ENCODE peak calls at places on chromosome 4, in five cellular contexts. B is ovary; Z is adrenal gland; E is WERI-Rb-1; V is CD8-positive, alpha-beta T cell. K is an unnamed sample.

GRCh38 chr4:88283661-88284377 is 542 bp downstream of the PPM1K start:
- DNase-seq in B (peak; percentile 80), Z (peak; percentile 71), E (peak; percentile 65), V (peak; percentile 80), K (peak; percentile 67)

GRCh38 chr4:138330531-138330930 is 88.4 kb upstream of the SLC7A11 start:
- DNase-seq in B (no peak), Z (no peak), E (no peak), V (no peak), K (no peak)

GRCh38 chr4:84920591-84920990 is 45.9 kb downstream of the WDFY3 start:
- DNase-seq in B (no peak), Z (no peak), E (no peak), V (no peak), K (no peak)

GRCh38 chr4:128285085-128286023 is 2.3 kb downstream of the PGRMC2 start:
- DNase-seq in B (no peak), Z (no peak), E (no peak), V (no peak), K (no peak)

GRCh38 chr4:118076958-118077766 is 42.9 kb downstream of the NDST3 start:
- DNase-seq in B (no peak), Z (peak; percentile 20), E (peak; percentile 71), V (no peak), K (no peak)

GRCh38 chr4:83174844-83175414 is 60.4 kb upstream of the PLAC8 start:
- DNase-seq in B (no peak), Z (no peak), E (no peak), V (no peak), K (no peak)

GRCh38 chr4:141851246-141851891 is 215.0 kb downstream of the IL15 start:
- DNase-seq in B (no peak), Z (no peak), E (peak; percentile 16), V (no peak), K (no peak)

GRCh38 chr4:147078875-147079658 is 133.4 kb upstream of the TTC29 start:
- DNase-seq in B (peak; percentile 28), Z (peak; percentile 40), E (no peak), V (no peak), K (no peak)

DNA sequence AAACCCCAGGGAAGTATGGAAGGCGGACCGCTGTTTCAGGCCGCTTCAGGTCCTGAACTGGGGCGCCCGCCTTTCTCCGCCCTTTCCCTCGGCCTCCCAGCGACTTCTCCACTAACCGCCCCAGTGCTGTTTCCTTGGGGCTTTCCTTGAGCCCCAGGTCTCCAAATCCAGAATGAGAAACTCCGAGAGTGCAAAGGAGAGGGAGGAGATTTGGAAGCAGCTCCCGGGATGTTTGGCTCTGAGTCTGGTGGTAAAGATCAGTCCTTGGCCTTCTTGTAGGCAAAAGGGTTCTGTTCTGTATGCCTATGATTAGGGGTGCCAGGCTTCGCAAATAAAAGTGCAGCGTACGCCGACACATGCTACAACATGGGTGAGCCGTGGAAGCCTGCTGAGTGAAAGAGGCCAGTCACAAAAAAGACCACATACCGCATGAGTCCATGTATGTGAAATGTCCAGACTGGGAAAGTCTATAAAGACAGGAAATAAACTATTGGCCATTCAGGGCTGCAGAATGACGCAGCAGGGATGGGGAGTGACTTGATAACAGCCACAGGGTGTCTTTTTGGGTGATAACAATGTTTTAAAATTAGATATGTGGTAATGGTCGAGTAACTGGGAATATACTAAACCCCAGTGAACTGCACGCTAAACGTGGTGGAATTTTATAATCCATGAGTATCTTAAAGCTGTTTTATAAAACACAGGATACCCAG is 99.8 kb downstream of the TRAPPC11 start:
- DNase-seq in B (no peak), Z (no peak), E (no peak), V (no peak), K (no peak)
- H3K4me3 ChIP-seq in B (no peak overlapping the region), Z (no peak overlapping the region), E (no peak overlapping the region), V (no peak overlapping the region), K (no peak overlapping the region)

DNA sequence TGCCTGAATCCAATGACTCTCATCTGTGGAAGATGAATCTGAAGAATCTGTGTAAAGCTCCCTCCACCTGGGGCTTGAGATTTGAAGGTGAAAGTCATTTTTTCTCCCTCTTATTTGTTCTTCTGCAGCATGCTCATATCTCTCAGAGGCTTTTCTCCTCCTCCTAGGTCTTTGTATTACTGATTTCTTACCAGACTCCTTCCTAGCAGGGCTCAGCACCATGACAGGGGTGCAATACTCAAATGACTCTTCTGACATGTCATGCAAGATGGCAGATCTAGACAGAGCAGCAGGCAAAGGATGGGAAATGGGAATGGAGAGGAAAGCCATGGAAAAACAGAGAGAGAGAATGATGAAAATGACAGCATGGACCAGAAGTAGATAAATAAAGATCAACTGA is 118.3 kb downstream of the TMA16 start:
- DNase-seq in B (no peak), Z (no peak), E (no peak), V (no peak), K (no peak)
- H3K4me3 ChIP-seq in B (no peak overlapping the region), Z (no peak overlapping the region), E (no peak overlapping the region), V (no peak overlapping the region), K (no peak overlapping the region)

GRCh38 chr4:76200771-76201224 is 12.8 kb downstream of the SCARB2 start:
- DNase-seq in B (no peak), Z (no peak), E (peak; percentile 62), V (no peak), K (no peak)

GRCh38 chr4:76197971-76198410 is 15.6 kb downstream of the SCARB2 start:
- DNase-seq in B (peak; percentile 67), Z (peak; percentile 60), E (peak; percentile 53), V (no peak), K (no peak)

GRCh38 chr4:76198411-76199237 is 15.0 kb downstream of the SCARB2 start:
- DNase-seq in B (peak; percentile 71), Z (peak; percentile 75), E (peak; percentile 63), V (no peak), K (no peak)

GRCh38 chr4:76197001-76197743 is 16.5 kb downstream of the SCARB2 start:
- DNase-seq in B (no peak), Z (no peak), E (no peak), V (no peak), K (no peak)

DNA sequence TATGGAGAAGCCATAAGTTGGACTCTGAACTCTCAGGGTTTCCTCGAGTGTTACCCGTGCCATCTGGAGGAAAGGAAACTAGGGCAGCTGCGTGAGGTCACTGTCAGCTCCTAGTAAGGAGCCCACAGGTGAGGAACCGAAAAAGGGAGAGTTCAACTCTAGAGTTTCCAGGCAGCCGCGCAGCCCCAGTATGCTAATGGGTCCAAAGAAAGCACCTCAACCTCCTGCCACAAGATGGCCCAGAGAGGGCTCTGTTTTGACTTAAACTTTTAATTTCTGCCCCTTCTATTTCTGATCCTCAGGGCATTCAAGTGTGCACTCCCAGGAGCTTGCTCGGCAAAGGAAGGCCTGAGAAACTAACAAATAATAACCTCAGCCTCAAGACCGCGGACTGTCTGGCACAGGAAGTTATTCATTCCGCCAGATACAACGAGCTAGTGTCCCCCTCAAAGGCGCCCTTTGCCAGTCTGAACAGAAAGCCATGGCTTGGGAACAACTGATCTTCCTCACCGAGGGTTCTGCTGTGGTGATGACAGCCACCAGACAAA is 13.9 kb downstream of the SCARB2 start:
- DNase-seq in B (no peak), Z (no peak), E (peak; percentile 37), V (no peak), K (no peak)
- H3K4me3 ChIP-seq in B (no peak overlapping the region), Z (no peak overlapping the region), E (no peak overlapping the region), V (no peak overlapping the region), K (no peak overlapping the region)

GRCh38 chr4:110636231-110636676 is 13.4 kb upstream of the PITX2 start:
- DNase-seq in B (no peak), Z (no peak), E (no peak), V (no peak), K (no peak)
- H3K4me3 ChIP-seq in B (peak overlapping the region; percentile 18), Z (no peak overlapping the region), E (peak overlapping the region; percentile 21), V (no peak overlapping the region), K (peak overlapping the region; percentile 72)

GRCh38 chr4:101014417-101014816 is 332.9 kb downstream of the PPP3CA start:
- DNase-seq in B (no peak), Z (no peak), E (no peak), V (no peak), K (no peak)
- H3K4me3 ChIP-seq in B (no peak overlapping the region), Z (no peak overlapping the region), E (no peak overlapping the region), V (no peak overlapping the region), K (no peak overlapping the region)

GRCh38 chr4:151408630-151409469 is at the start of gene FHIP1A:
- DNase-seq in B (peak; percentile 83), Z (peak; percentile 91), E (peak; percentile 95), V (peak; percentile 86), K (peak; percentile 74)
- H3K4me3 ChIP-seq in B (peak within 1 kb of the TSS; percentile 64), Z (peak within 1 kb of the TSS; percentile 43), E (peak within 1 kb of the TSS; percentile 61), V (peak within 1 kb of the TSS; percentile 66), K (peak within 1 kb of the TSS; percentile 86)

GRCh38 chr4:87121332-87122065 is 98.9 kb downstream of the KLHL8 start:
- DNase-seq in B (no peak), Z (no peak), E (no peak), V (no peak), K (no peak)
- H3K4me3 ChIP-seq in B (no peak overlapping the region), Z (no peak overlapping the region), E (no peak overlapping the region), V (no peak overlapping the region), K (no peak overlapping the region)

K was measured in neuronal stem cell.